ENCODE peak calls at places on chromosomes 11 and 22, in six cellular contexts. J is H1, A is GM12878, R is K562, H is HepG2, V is GM12891. T is an unnamed sample.
A peak's percentile ranks its signal among the peaks of the same experiment; 100 is the strongest.

GRCh38 chr22:21961127-21961867 is 8.6 kb upstream of the PPM1F start:
- DNase-seq in V (no peak), J (no peak), H (no peak), R (no peak), A (no peak), T (no peak)

GRCh38 chr11:95512177-95512576 is 277.4 kb downstream of the FAM76B start:
- DNase-seq in V (no peak), R (no peak), A (no peak), J (no peak), H (no peak), T (no peak)

GRCh38 chr11:12119502-12119901 is 9.1 kb downstream of the MICAL2 start:
- DNase-seq in H (no peak), J (no peak), A (no peak), V (no peak), R (no peak), T (no peak)

GRCh38 chr11:44470849-44471248 is 94.6 kb upstream of the CD82 start:
- DNase-seq in A (no peak), V (no peak), R (no peak), H (no peak), J (no peak), T (no peak)

GRCh38 chr22:47515384-47516125 is 753.1 kb downstream of the TBC1D22A start:
- DNase-seq in R (no peak), J (no peak), H (no peak), V (no peak), A (no peak), T (no peak)

GRCh38 chr11:70115778-70116177 is 37.7 kb downstream of the ANO1 start:
- DNase-seq in J (no peak), A (no peak), V (no peak), H (no peak), R (no peak), T (no peak)

GRCh38 chr11:118396097-118396501 is 5.3 kb upstream of the ATP5MG start:
- DNase-seq in A (no peak), H (no peak), J (no peak), R (no peak), V (no peak), T (no peak)

GRCh38 chr11:27385245-27385644 is 22.2 kb upstream of the CCDC34 start:
- DNase-seq in H (no peak), A (no peak), V (no peak), J (no peak), R (no peak), T (no peak)

GRCh38 chr11:76217653-76218160 is 11.4 kb upstream of the WNT11 start:
- DNase-seq in A (no peak), J (no peak), V (no peak), H (no peak), R (no peak), T (no peak)

GRCh38 chr11:17273668-17274321 is 2.7 kb upstream of the NUCB2 start:
- DNase-seq in V (no peak), J (peak; percentile 52), A (no peak), H (no peak), R (no peak), T (no peak)

GRCh38 chr22:17665248-17665647 is 26.7 kb downstream of the BCL2L13 start:
- DNase-seq in H (no peak), A (no peak), R (no peak), V (no peak), J (no peak), T (no peak)

GRCh38 chr22:44091021-44091721 is 67.1 kb downstream of the PARVB start:
- DNase-seq in H (peak; percentile 10), A (no peak), R (no peak), J (no peak), V (no peak), T (no peak)

GRCh38 chr11:29005401-29005980 is 897.3 kb downstream of the METTL15 start:
- DNase-seq in A (no peak), R (no peak), J (no peak), V (no peak), H (peak; percentile 2), T (no peak)

GRCh38 chr22:24500251-24500820 is 5.2 kb downstream of the UPB1 start:
- DNase-seq in R (no peak), J (no peak), A (no peak), H (peak; percentile 66), V (no peak), T (no peak)

GRCh38 chr11:132123854-132124835 is 753.7 kb downstream of the NTM start:
- DNase-seq in J (no peak), V (no peak), R (no peak), H (no peak), A (peak; percentile 28), T (no peak)

GRCh38 chr11:68845351-68846002 is 3.8 kb upstream of the CPT1A start:
- DNase-seq in H (peak; percentile 96), V (no peak), A (no peak), R (no peak), J (no peak), T (no peak)

GRCh38 chr11:35539781-35540281 is 14.4 kb upstream of the PAMR1 start:
- DNase-seq in H (no peak), R (no peak), V (no peak), J (no peak), A (no peak), T (no peak)

GRCh38 chr11:15227011-15227410 is 112.3 kb downstream of the INSC start:
- DNase-seq in H (no peak), J (no peak), V (no peak), R (no peak), A (no peak), T (no peak)

GRCh38 chr11:10694481-10695239 is 1.1 kb upstream of the IRAG1 start:
- DNase-seq in A (no peak), J (no peak), V (no peak), H (no peak), R (no peak), T (no peak)

GRCh38 chr11:10695821-10696220 is 2.3 kb upstream of the IRAG1 start:
- DNase-seq in R (no peak), V (no peak), A (no peak), J (no peak), H (no peak), T (no peak)

GRCh38 chr11:10696797-10697620 is 3.5 kb upstream of the IRAG1 start:
- DNase-seq in J (no peak), A (no peak), V (no peak), R (no peak), H (no peak), T (no peak)

GRCh38 chr11:10693509-10694071 is at the start of gene IRAG1:
- DNase-seq in V (no peak), H (no peak), J (no peak), A (no peak), R (no peak), T (no peak)

DNA sequence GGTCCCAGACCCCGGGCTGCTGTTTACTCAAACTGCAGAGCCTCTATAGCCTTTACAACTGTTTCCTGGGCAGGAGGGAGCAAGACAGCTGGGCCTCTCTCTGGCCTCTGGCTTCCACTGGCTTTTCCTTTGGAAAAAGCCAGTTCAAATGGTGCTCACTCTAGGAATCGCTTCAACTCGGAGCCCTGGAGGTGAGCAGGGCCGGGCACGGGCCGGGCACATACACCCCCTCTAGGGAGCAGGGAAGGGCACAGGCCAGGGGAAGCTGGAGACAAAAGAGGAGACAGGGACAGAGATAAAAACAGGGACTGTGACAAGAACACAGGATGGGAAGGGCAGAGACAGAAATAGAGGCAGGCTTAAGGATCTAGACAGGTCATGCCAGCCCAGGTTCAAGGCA is 839 bp downstream of the IRAG1 start:
- DNase-seq in A (no peak), V (no peak), J (no peak), R (no peak), H (no peak), T (no peak)
- TF ChIP-seq TAF1 in A (no peak), V (no peak), J (no peak), R (no peak), H (no peak), T (no peak)

GRCh38 chr11:62558669-62559068 is 12.1 kb upstream of the AHNAK start:
- DNase-seq in R (no peak), V (no peak), H (no peak), J (no peak), A (no peak), T (no peak)

GRCh38 chr11:62559204-62559603 is 12.6 kb upstream of the AHNAK start:
- DNase-seq in V (no peak), J (no peak), R (no peak), H (no peak), A (no peak), T (no peak)

GRCh38 chr11:62556102-62556871 is 9.7 kb upstream of the AHNAK start:
- DNase-seq in R (peak; percentile 79), V (no peak), H (no peak), A (peak; percentile 88), J (peak; percentile 77), T (no peak)

GRCh38 chr11:62556872-62557631 is 10.4 kb upstream of the AHNAK start:
- DNase-seq in R (peak; percentile 24), J (no peak), H (no peak), V (no peak), A (peak; percentile 81), T (no peak)

DNA sequence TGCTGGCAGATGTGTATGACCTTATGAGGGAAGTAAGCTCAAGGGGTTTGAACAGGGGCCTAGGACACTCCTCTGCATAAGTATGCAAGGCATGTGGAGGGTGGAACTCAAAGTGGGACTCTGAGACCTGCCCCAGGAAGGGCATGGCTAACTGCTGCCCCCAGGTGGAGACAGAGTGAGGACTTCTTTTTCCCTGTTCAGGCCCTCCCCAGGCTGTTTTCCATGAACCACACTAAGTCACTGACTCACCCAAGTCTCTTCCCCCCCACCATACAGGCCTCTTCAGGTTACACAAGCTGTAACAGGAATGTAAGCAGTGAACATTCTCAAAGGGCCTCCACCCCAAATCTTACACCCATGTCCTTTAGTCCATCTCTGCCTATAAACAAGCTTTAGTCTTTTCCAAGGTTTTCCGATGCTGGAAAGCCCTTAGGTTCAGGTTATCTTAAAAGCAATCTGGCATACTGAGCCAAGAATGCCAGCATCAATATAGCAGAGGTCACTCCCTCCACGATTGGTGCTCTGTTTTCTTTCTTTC is 13.1 kb downstream of the EEF1G start:
- DNase-seq in V (no peak), A (no peak), H (peak; percentile 91), R (peak; percentile 85), J (peak; percentile 89), T (no peak)
- TF ChIP-seq POLR2AphosphoS5 in V (no peak), A (no peak), H (no peak), R (peak; percentile 46), J (no peak), T (no peak)

DNA sequence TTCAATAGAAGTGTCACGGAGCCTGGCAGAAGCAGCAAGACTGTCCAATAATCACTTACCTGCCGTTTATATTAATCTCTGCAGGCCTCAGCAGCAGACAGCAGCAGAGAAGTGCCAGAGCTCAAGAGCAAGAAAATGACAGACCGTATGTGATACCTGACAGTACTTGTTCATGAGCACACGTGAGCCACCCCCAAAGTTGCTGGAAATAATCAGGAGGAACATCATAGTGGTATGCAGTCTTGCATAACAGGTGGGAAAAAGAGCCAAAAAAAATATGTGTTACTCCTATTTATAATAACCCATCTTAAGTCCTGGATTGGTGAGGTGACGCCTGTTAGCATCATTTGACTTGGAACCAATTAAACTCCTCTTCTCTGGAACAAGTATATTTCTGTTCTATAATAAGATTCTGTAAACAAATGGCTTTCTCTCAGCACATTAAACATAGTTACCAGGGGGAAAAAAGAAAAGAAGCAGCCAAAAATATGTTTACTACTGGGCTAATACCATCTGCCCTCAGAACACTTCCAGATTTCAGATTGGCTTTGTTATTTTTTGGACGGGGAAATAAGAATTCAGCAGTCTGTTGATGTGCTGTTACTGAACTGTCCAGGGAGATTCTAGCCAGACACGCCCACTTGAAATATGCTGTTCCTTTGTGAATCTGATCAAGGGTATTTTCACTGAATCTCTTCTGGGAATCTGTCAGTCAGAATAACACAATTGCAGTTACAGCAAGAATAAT is 7.9 kb upstream of the SLN start:
- DNase-seq in J (no peak), H (no peak), A (no peak), V (no peak), R (no peak), T (no peak)
- TF ChIP-seq POLR2A in J (no peak), H (no peak), A (no peak), V (no peak), R (no peak), T (no peak)

GRCh38 chr11:2890466-2891241 is 5.1 kb upstream of the CDKN1C start:
- DNase-seq in V (no peak), J (peak; percentile 52), R (peak; percentile 87), A (no peak), H (no peak), T (no peak)
- TF ChIP-seq TAF1 in V (no peak), J (no peak), R (no peak), A (no peak), H (no peak), T (no peak)